ENCODE peak calls at places on chromosomes 4 and X, in four cellular contexts. Z, V, A and J are unnamed samples.

GRCh38 chr4:87268401-87268800 is 48.0 kb upstream of the KLHL8 start:
- DNase-seq in Z (no peak), V (no peak), A (no peak), J (no peak)

GRCh38 chrX:136086521-136086920 is 60.8 kb upstream of the FHL1 start:
- DNase-seq in Z (no peak), V (no peak), A (no peak), J (no peak)

GRCh38 chrX:32591589-32591988 is 619.8 kb downstream of the DMD start:
- DNase-seq in Z (no peak), V (no peak), A (no peak), J (no peak)

GRCh38 chrX:119758682-119759332 is 419 bp downstream of the SOWAHD start:
- DNase-seq in Z (peak), V (peak), A (no peak), J (no peak)

GRCh38 chr4:25837107-25837506 is 25.7 kb downstream of the SEL1L3 start:
- DNase-seq in Z (no peak), V (no peak), A (no peak), J (no peak)

GRCh38 chrX:48890296-48890925 is 7.2 kb downstream of the TIMM17B start:
- DNase-seq in Z (no peak), V (peak), A (no peak), J (no peak)

GRCh38 chrX:46327229-46328081 is 217.8 kb downstream of the ZNF674 start:
- DNase-seq in Z (peak), V (no peak), A (no peak), J (peak)

GRCh38 chr4:2412534-2412884 is 5.9 kb downstream of the ZFYVE28 start:
- DNase-seq in Z (no peak), V (peak), A (no peak), J (no peak)

GRCh38 chr4:124321370-124321769 is 391.2 kb downstream of the ANKRD50 start:
- DNase-seq in Z (peak), V (no peak), A (no peak), J (no peak)

GRCh38 chr4:101724093-101724492 is 66.4 kb upstream of the BANK1 start:
- DNase-seq in Z (no peak), V (no peak), A (no peak), J (no peak)

GRCh38 chr4:76306882-76307669 is 543 bp downstream of the STBD1 start:
- DNase-seq in Z (peak), V (no peak), A (no peak), J (peak)

GRCh38 chr4:1792832-1793495 is at the start of gene FGFR3:
- DNase-seq in Z (peak), V (peak), A (no peak), J (peak)

GRCh38 chrX:88244066-88244465 is 503.0 kb upstream of the CPXCR1 start:
- DNase-seq in Z (no peak), V (no peak), A (no peak), J (no peak)

GRCh38 chr4:1246901-1247810 is 1.8 kb downstream of the CTBP1 start:
- DNase-seq in Z (peak), V (peak), A (no peak), J (no peak)

GRCh38 chr4:172758586-172759340 is 409.8 kb upstream of the GALNT7 start:
- DNase-seq in Z (no peak), V (no peak), A (no peak), J (no peak)

GRCh38 chrX:129823115-129823514 is 20.6 kb downstream of the ZDHHC9 start:
- DNase-seq in Z (peak), V (peak), A (no peak), J (no peak)
- TF ChIP-seq TCF7 in Z (no peak), V (no peak), A (no peak), J (no peak)

DNA sequence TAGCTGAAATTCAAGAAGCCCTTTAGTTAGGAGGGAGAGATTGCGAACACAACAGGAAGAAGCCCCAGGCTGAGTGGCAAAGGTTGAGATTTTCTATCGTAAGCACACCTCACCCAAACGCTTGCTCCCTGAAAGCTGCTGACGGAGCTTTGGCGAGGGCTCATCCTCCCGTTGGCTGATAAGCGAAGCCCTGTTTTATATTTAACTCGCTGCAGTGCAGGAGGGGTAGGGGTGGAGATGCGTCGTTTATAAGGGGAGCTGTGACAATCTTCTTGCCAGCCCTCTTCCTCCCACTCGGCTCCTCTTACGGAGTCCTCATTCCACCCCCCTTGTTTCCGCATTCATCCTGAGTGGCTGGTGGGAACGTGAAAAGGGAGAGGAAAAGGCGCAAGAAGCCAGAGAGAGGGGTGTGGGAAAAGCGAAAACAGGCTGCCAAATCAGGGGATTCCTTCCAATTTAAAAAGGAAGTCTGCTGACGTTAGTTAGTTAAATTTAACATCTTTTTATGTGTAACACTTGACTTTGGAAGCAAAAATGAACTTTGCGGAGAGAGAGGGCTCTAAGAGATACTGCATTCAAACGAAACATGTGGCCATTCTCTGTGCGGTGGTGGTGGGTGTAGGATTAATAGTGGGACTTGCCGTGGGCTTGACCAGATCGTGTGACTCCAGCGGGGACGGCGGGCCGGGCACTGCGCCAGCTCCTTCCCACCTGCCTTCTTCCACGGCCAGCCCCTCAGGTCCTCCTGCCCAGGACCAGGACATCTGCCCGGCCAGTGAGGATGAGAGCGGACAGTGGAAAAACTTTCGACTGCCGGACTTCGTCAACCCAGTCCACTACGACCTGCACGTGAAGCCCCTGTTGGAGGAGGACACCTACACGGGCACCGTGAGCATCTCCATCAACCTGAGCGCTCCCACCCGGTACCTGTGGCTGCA is at the start of gene ENPEP:
- DNase-seq in Z (peak), V (no peak), A (no peak), J (no peak)
- TF ChIP-seq TCF7 in Z (no peak), V (no peak), A (no peak), J (no peak)

GRCh38 chr4:186852964-186853391 is 129.3 kb upstream of the FAT1 start:
- DNase-seq in Z (no peak), V (no peak), A (no peak), J (no peak)
- TF ChIP-seq TCF7 in Z (no peak), V (no peak), A (no peak), J (no peak)

DNA sequence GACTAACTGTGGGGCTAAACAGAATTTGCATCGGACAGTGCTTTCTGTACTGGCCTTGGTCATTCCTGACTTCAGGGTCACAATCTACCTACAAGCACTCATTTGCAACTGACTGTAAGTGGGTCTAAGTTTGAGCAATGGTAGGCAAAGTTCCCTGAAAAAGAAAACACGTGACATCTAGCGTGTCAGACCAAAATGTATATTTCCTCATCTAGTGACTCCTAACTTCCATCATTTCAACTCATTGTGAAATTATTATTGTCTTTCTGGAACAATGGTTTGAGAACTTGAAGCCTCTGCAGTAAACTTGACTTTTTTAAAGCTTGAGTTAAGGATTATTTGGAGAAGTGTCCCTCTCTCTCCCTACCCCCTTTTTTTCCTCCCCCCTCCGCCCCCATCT is 113.6 kb downstream of the MID1 start:
- DNase-seq in Z (no peak), V (no peak), A (no peak), J (no peak)
- TF ChIP-seq TCF7 in Z (no peak), V (no peak), A (no peak), J (no peak)